ENCODE peak calls at places on chromosome 1, in four cellular contexts. One of them, this sample, is unnamed.

GRCh38 chr1:83692524-83693336 is 306.2 kb downstream of the TTLL7 start:
- DNase-seq in HCT116: no peak
- DNase-seq in breast epithelium: no peak
- DNase-seq in cardiac fibroblast: peak
- DNase-seq in this sample: peak

GRCh38 chr1:64095832-64096231 is 107.6 kb upstream of the UBE2U start:
- DNase-seq in cardiac fibroblast: no peak
- DNase-seq in HCT116: no peak
- DNase-seq in breast epithelium: no peak
- DNase-seq in this sample: no peak

GRCh38 chr1:58879464-58879863 is 95.6 kb upstream of the JUN start:
- DNase-seq in HCT116: no peak
- DNase-seq in breast epithelium: no peak
- DNase-seq in cardiac fibroblast: no peak
- DNase-seq in this sample: no peak

GRCh38 chr1:186022184-186022583 is 288.0 kb downstream of the HMCN1 start:
- DNase-seq in cardiac fibroblast: no peak
- DNase-seq in breast epithelium: no peak
- DNase-seq in HCT116: no peak
- DNase-seq in this sample: no peak

GRCh38 chr1:31418626-31419025 is 5.6 kb downstream of the SERINC2 start:
- DNase-seq in breast epithelium: no peak
- DNase-seq in HCT116: no peak
- DNase-seq in cardiac fibroblast: no peak
- DNase-seq in this sample: no peak

GRCh38 chr1:89822999-89823628 is 2.3 kb downstream of the LRRC8D start:
- DNase-seq in cardiac fibroblast: peak
- DNase-seq in breast epithelium: no peak
- DNase-seq in HCT116: no peak
- DNase-seq in this sample: no peak

GRCh38 chr1:184691719-184692324 is 62.8 kb downstream of the EDEM3 start:
- DNase-seq in breast epithelium: no peak
- DNase-seq in HCT116: peak
- DNase-seq in cardiac fibroblast: peak
- DNase-seq in this sample: peak

GRCh38 chr1:41365772-41366427 is 4.7 kb downstream of the FOXO6 start:
- DNase-seq in HCT116: no peak
- DNase-seq in breast epithelium: peak
- DNase-seq in cardiac fibroblast: no peak
- DNase-seq in this sample: no peak

GRCh38 chr1:168084396-168085231 is 52.1 kb downstream of the GPR161 start:
- DNase-seq in cardiac fibroblast: peak
- DNase-seq in breast epithelium: no peak
- DNase-seq in HCT116: peak
- DNase-seq in this sample: peak

GRCh38 chr1:183093821-183094287 is 70.6 kb downstream of the LAMC1 start:
- DNase-seq in HCT116: peak
- DNase-seq in breast epithelium: peak
- DNase-seq in cardiac fibroblast: peak
- DNase-seq in this sample: no peak

GRCh38 chr1:28241633-28242241 is 5.8 kb downstream of the ATP5IF1 start:
- DNase-seq in cardiac fibroblast: no peak
- DNase-seq in breast epithelium: no peak
- DNase-seq in HCT116: no peak
- DNase-seq in this sample: no peak

GRCh38 chr1:194071200-194071599 is 884.8 kb upstream of the B3GALT2 start:
- DNase-seq in breast epithelium: no peak
- DNase-seq in cardiac fibroblast: no peak
- DNase-seq in HCT116: no peak
- DNase-seq in this sample: no peak

GRCh38 chr1:18819986-18820790 is 39.3 kb downstream of the TAS1R2 start:
- DNase-seq in breast epithelium: no peak
- DNase-seq in cardiac fibroblast: peak
- DNase-seq in HCT116: no peak
- DNase-seq in this sample: no peak

GRCh38 chr1:92853299-92853698 is 21.5 kb downstream of the RPL5 start:
- DNase-seq in cardiac fibroblast: no peak
- DNase-seq in breast epithelium: no peak
- DNase-seq in HCT116: no peak
- DNase-seq in this sample: no peak

GRCh38 chr1:159699653-159700052 is 14.7 kb downstream of the CRP start:
- DNase-seq in breast epithelium: no peak
- DNase-seq in HCT116: no peak
- DNase-seq in cardiac fibroblast: no peak
- DNase-seq in this sample: no peak

GRCh38 chr1:1299686-1300351 is 7.9 kb downstream of the ACAP3 start:
- DNase-seq in HCT116: no peak
- DNase-seq in cardiac fibroblast: no peak
- DNase-seq in breast epithelium: no peak
- DNase-seq in this sample: peak

GRCh38 chr1:1073743-1074587 is at the start of gene RNF223:
- DNase-seq in breast epithelium: peak
- DNase-seq in cardiac fibroblast: no peak
- DNase-seq in HCT116: peak
- DNase-seq in this sample: peak

GRCh38 chr1:10968411-10968826 is 44.0 kb upstream of the TARDBP start:
- DNase-seq in HCT116: no peak
- DNase-seq in cardiac fibroblast: no peak
- DNase-seq in breast epithelium: no peak
- DNase-seq in this sample: no peak

GRCh38 chr1:1616045-1616821 is 933 bp downstream of the MIB2 start:
- DNase-seq in cardiac fibroblast: peak
- DNase-seq in HCT116: no peak
- DNase-seq in breast epithelium: no peak
- DNase-seq in this sample: no peak

GRCh38 chr1:31111290-31111951 is 45.9 kb upstream of the PUM1 start:
- DNase-seq in HCT116: no peak
- DNase-seq in breast epithelium: no peak
- DNase-seq in cardiac fibroblast: peak
- DNase-seq in this sample: peak

GRCh38 chr1:2214541-2215241 is 13.4 kb upstream of the SKI start:
- DNase-seq in HCT116: no peak
- DNase-seq in cardiac fibroblast: no peak
- DNase-seq in breast epithelium: no peak
- DNase-seq in this sample: no peak

GRCh38 chr1:92882817-92883216 is 51.0 kb downstream of the RPL5 start:
- DNase-seq in cardiac fibroblast: no peak
- DNase-seq in HCT116: no peak
- DNase-seq in breast epithelium: no peak
- DNase-seq in this sample: no peak

GRCh38 chr1:21368514-21369289 is 71.2 kb upstream of the NBPF3 start:
- DNase-seq in breast epithelium: peak
- DNase-seq in cardiac fibroblast: peak
- DNase-seq in HCT116: peak
- DNase-seq in this sample: peak

GRCh38 chr1:93846151-93846928 is 32.7 kb downstream of the DNTTIP2 start:
- DNase-seq in HCT116: peak
- DNase-seq in cardiac fibroblast: peak
- DNase-seq in breast epithelium: peak
- DNase-seq in this sample: peak

GRCh38 chr1:10979483-10979920 is 33.0 kb upstream of the TARDBP start:
- DNase-seq in HCT116: no peak
- DNase-seq in cardiac fibroblast: no peak
- DNase-seq in breast epithelium: peak
- DNase-seq in this sample: peak

GRCh38 chr1:201902198-201902597 is 13.5 kb downstream of the SHISA4 start:
- DNase-seq in cardiac fibroblast: peak
- DNase-seq in breast epithelium: no peak
- DNase-seq in HCT116: no peak
- DNase-seq in this sample: no peak

GRCh38 chr1:38872401-38873026 is 634 bp downstream of the MYCBP start:
- DNase-seq in HCT116: no peak
- DNase-seq in cardiac fibroblast: peak
- DNase-seq in breast epithelium: no peak
- DNase-seq in this sample: no peak

GRCh38 chr1:30335997-30336390 is 387.4 kb downstream of the MATN1 start:
- DNase-seq in HCT116: no peak
- DNase-seq in breast epithelium: no peak
- DNase-seq in cardiac fibroblast: no peak
- DNase-seq in this sample: no peak

GRCh38 chr1:10032590-10033358 is at the start of gene UBE4B:
- DNase-seq in HCT116: peak
- DNase-seq in breast epithelium: peak
- DNase-seq in cardiac fibroblast: peak
- DNase-seq in this sample: peak

GRCh38 chr1:192235127-192235526 is 76.9 kb downstream of the RGS18 start:
- DNase-seq in cardiac fibroblast: no peak
- DNase-seq in HCT116: no peak
- DNase-seq in breast epithelium: no peak
- DNase-seq in this sample: no peak

GRCh38 chr1:6355621-6356020 is 37.9 kb downstream of the ACOT7 start:
- DNase-seq in breast epithelium: no peak
- DNase-seq in cardiac fibroblast: no peak
- DNase-seq in HCT116: no peak
- DNase-seq in this sample: no peak

GRCh38 chr1:6359568-6360496 is 33.7 kb downstream of the ACOT7 start:
- DNase-seq in HCT116: no peak
- DNase-seq in cardiac fibroblast: peak
- DNase-seq in breast epithelium: peak
- DNase-seq in this sample: peak

GRCh38 chr1:6358757-6359567 is 34.6 kb downstream of the ACOT7 start:
- DNase-seq in HCT116: no peak
- DNase-seq in cardiac fibroblast: peak
- DNase-seq in breast epithelium: no peak
- DNase-seq in this sample: peak

GRCh38 chr1:6358144-6358624 is 35.4 kb downstream of the ACOT7 start:
- DNase-seq in HCT116: no peak
- DNase-seq in breast epithelium: no peak
- DNase-seq in cardiac fibroblast: peak
- DNase-seq in this sample: no peak

DNA sequence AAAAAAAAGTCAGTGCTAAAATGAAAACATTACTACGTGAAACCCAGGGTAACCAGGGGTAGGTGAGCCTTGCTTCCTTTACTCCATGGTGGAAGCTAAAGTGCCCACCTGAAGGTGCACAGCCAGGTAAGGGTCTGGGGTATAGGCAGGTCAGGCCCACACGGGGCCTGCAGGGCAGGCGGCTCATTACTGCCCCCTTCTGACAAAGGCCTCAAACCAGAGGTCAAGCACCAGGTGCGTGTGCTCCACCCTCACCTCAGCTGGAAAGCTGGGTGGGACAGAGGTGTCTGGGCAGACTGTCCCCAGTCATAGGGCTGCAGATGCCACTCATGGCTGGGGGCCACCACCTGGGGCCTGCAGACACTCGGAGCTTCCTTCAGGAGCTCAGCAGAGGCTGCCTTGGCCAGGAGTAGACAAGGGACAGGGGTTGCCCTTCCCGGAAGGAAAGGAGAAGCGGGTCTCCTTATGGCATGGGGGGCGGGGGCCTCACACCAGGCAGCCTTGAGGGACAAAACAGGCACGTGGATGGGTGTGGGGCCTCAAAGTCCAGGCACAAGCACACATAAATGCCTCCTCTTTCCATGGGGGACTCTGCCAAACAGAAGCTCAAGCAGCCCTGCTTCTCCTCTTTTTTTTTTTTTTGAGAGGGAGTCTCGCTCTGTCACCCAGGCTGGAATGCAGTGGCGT is 36.2 kb downstream of the ACOT7 start:
- DNase-seq in breast epithelium: no peak
- DNase-seq in HCT116: no peak
- DNase-seq in cardiac fibroblast: no peak
- DNase-seq in this sample: no peak
- TF ChIP-seq CTCF in breast epithelium: no peak
- TF ChIP-seq CTCF in HCT116: peak
- TF ChIP-seq CTCF in cardiac fibroblast: no peak
- TF ChIP-seq CTCF in this sample: no peak

DNA sequence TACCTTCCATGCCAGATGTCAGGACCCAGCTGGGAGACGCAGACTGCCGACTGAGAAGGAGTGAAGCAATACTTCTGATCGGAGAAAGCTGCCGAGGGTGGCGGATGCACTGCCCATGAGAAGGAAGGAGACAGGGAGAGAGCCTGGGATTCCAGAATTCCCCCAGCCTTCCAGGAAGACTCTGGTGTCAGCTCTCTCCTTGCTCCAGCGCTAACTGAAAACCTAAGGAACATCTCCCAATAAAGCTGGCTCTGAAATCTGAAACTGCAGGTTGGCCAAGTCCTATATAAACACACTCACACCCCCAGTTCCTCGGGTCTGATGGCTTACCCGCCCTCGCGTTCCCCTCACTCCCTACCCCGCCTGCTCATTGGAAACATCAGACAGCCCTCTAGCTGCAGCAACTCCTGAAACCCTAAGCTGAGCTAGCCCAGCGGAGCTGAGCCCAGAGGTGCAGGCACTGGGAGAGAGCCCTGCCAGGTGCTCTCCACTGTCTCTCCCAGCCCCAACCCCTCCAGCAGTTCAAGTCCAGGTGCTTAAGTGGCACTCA is 52.3 kb downstream of the PLEKHA6 start:
- DNase-seq in breast epithelium: no peak
- DNase-seq in cardiac fibroblast: no peak
- DNase-seq in HCT116: no peak
- DNase-seq in this sample: no peak
- TF ChIP-seq CTCF in breast epithelium: no peak
- TF ChIP-seq CTCF in cardiac fibroblast: no peak
- TF ChIP-seq CTCF in HCT116: no peak
- TF ChIP-seq CTCF in this sample: no peak

GRCh38 chr1:206925116-206925736 is 3.5 kb upstream of the FCMR start:
- DNase-seq in HCT116: no peak
- DNase-seq in breast epithelium: no peak
- DNase-seq in cardiac fibroblast: no peak
- DNase-seq in this sample: no peak
- TF ChIP-seq CTCF in HCT116: no peak
- TF ChIP-seq CTCF in breast epithelium: no peak
- TF ChIP-seq CTCF in cardiac fibroblast: no peak
- TF ChIP-seq CTCF in this sample: no peak

DNA sequence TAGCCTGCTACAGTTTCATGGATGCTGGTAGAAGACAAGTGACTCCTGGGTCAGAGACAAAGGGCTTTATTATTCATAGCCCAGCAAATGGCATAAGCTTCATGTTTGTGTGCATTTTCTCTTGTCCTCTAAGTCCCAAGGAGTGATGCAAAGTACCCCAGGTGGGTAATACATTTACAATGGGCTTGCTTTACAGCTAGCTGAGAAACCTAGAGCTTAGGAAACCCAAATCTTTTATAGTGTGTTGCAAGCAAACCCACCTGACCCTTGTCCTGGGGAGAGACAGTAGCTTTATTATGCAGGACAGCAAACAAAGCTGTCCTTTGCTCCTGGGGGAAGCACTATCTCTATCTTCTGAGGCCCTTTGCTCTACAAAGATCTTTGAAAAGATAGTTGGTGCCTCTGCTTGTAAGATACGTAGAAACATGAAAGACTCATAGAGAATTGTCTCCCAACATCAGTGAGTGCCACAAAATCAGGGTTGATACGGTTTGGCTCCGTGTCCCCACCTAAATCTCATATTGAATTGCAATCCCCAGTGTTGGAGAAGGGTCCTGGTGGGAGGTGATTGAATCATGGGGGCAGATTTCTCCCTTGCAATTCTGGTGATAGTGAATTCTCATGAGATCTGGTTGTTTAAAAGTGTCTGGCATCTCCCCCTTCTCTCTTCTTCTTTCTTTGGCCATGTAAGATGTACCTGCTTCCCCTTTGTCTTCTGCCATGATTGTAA is 315.8 kb upstream of the USP24 start:
- DNase-seq in HCT116: no peak
- DNase-seq in breast epithelium: no peak
- DNase-seq in cardiac fibroblast: no peak
- DNase-seq in this sample: no peak
- TF ChIP-seq CTCF in HCT116: no peak
- TF ChIP-seq CTCF in breast epithelium: no peak
- TF ChIP-seq CTCF in cardiac fibroblast: no peak
- TF ChIP-seq CTCF in this sample: no peak